ENCODE peak calls at places on chromosomes 5 and 9, in eight cellular contexts. X is EL; C is prostate gland; U is stromal cell of bone marrow; Y is effector memory CD4-positive, alpha-beta T cell; P is fibroblast of lung; F is activated naive CD8-positive, alpha-beta T cell treated with anti-CD3 and anti-CD28 coated beads for 36 hours; J is stimulated activated CD4-positive, alpha-beta T cell treated with anti-CD3 and anti-CD28 coated beads, TNF-alpha, amount 100 ng/mL, for 24 hours. B is an unnamed sample.

GRCh38 chr9:72485821-72486605 is 35.4 kb upstream of the TMC1 start:
- DNase-seq in F (no peak), C (no peak), U (no peak), X (peak), P (peak), J (no peak), Y (no peak), B (no peak)

GRCh38 chr5:136207631-136208030 is 14.7 kb upstream of the SMIM32 start:
- DNase-seq in X (no peak), F (no peak), J (no peak), U (no peak), C (no peak), Y (no peak), P (no peak), B (no peak)

GRCh38 chr9:129944501-129945116 is 98.4 kb downstream of the FNBP1 start:
- DNase-seq in P (no peak), J (peak), F (peak), X (no peak), Y (peak), U (no peak), C (no peak), B (no peak)

GRCh38 chr9:708182-708555 is 133.3 kb upstream of the DMRT1 start:
- DNase-seq in P (no peak), F (no peak), J (no peak), U (no peak), C (no peak), Y (no peak), X (no peak), B (peak)

GRCh38 chr5:116506448-116506847 is 68.2 kb downstream of the SEMA6A start:
- DNase-seq in P (no peak), X (no peak), U (no peak), Y (no peak), C (no peak), J (no peak), F (no peak), B (no peak)

GRCh38 chr9:134536101-134536900 is 105.3 kb upstream of the COL5A1 start:
- DNase-seq in P (peak), F (no peak), C (no peak), X (peak), Y (no peak), J (no peak), U (peak), B (no peak)

GRCh38 chr5:181215997-181216982 is 6.8 kb upstream of the TRIM41 start:
- DNase-seq in J (no peak), F (peak), Y (no peak), C (no peak), X (peak), U (no peak), P (no peak), B (no peak)

GRCh38 chr5:141882594-141883183 is 4.5 kb upstream of the PCDH1 start:
- DNase-seq in F (no peak), C (no peak), X (no peak), Y (no peak), P (no peak), J (no peak), U (no peak), B (no peak)

GRCh38 chr5:53249529-53249928 is 140.0 kb upstream of the MOCS2 start:
- DNase-seq in U (peak), F (no peak), Y (no peak), C (no peak), X (peak), J (no peak), P (peak), B (no peak)

GRCh38 chr5:98041661-98042060 is 731.8 kb upstream of the RGMB start:
- DNase-seq in U (no peak), P (no peak), F (no peak), C (no peak), X (no peak), Y (no peak), J (no peak), B (no peak)

GRCh38 chr9:3205421-3206095 is 320.2 kb downstream of the RFX3 start:
- DNase-seq in C (no peak), X (peak), F (no peak), P (peak), U (no peak), J (no peak), Y (no peak), B (peak)

GRCh38 chr5:132102101-132102701 is 28.6 kb downstream of the CSF2 start:
- DNase-seq in C (no peak), P (peak), Y (peak), J (peak), U (no peak), F (peak), X (no peak), B (no peak)

GRCh38 chr9:124505006-124505900 is 1.9 kb downstream of the NR5A1 start:
- DNase-seq in Y (no peak), P (no peak), F (no peak), U (no peak), J (no peak), C (no peak), X (no peak), B (no peak)

GRCh38 chr9:120715331-120715924 is 1.2 kb upstream of the MEGF9 start:
- DNase-seq in U (peak), F (no peak), Y (no peak), C (no peak), P (peak), J (no peak), X (peak), B (peak)

GRCh38 chr5:59744531-59744992 is 149.0 kb downstream of the PDE4D start:
- DNase-seq in X (peak), U (peak), Y (no peak), F (no peak), P (peak), C (no peak), J (no peak), B (no peak)

GRCh38 chr5:130021000-130021399 is 116.7 kb downstream of the CHSY3 start:
- DNase-seq in F (no peak), Y (no peak), P (no peak), C (no peak), X (no peak), J (no peak), U (no peak), B (no peak)

GRCh38 chr5:75367401-75367800 is 30.4 kb downstream of the HMGCR start:
- DNase-seq in Y (no peak), X (peak), P (peak), U (peak), C (no peak), F (no peak), J (no peak), B (no peak)

GRCh38 chr9:125296843-125297372 is 35.3 kb downstream of the GAPVD1 start:
- DNase-seq in X (no peak), C (peak), U (no peak), P (peak), Y (no peak), F (no peak), J (no peak), B (no peak)

GRCh38 chr9:21812415-21812814 is 10.0 kb downstream of the MTAP start:
- DNase-seq in X (peak), F (no peak), U (no peak), C (no peak), P (peak), Y (no peak), J (no peak), B (no peak)

GRCh38 chr5:136051486-136052220 is 22.9 kb downstream of the TGFBI start:
- DNase-seq in P (no peak), C (no peak), F (no peak), X (no peak), Y (no peak), U (no peak), J (no peak), B (no peak)

GRCh38 chr5:174785120-174785680 is 60.8 kb downstream of the MSX2 start:
- DNase-seq in U (no peak), F (no peak), C (no peak), X (no peak), P (no peak), J (no peak), Y (no peak), B (no peak)

GRCh38 chr5:96871686-96872085 is 4.6 kb upstream of the ERAP2 start:
- DNase-seq in U (no peak), P (no peak), C (no peak), X (no peak), J (no peak), Y (no peak), F (no peak), B (no peak)

GRCh38 chr9:137412431-137412830 is 10.5 kb downstream of the EXD3 start:
- DNase-seq in X (no peak), P (no peak), J (no peak), F (no peak), U (no peak), C (no peak), Y (no peak), B (no peak)

GRCh38 chr9:137228515-137228967 is 1.2 kb downstream of the RNF224 start:
- DNase-seq in P (no peak), C (no peak), Y (no peak), X (no peak), J (no peak), U (no peak), F (no peak), B (no peak)

GRCh38 chr5:167578977-167579700 is 712.3 kb upstream of the WWC1 start:
- DNase-seq in C (no peak), J (no peak), Y (no peak), X (no peak), F (no peak), P (peak), U (peak), B (no peak)

GRCh38 chr9:95316794-95317118 is 753 bp downstream of the FANCC start:
- DNase-seq in P (peak), J (peak), F (peak), C (peak), Y (no peak), U (no peak), X (peak), B (peak)

GRCh38 chr9:93124793-93125192 is 9.3 kb downstream of the NINJ1 start:
- DNase-seq in P (no peak), F (no peak), C (no peak), X (no peak), U (no peak), Y (no peak), J (no peak), B (peak)

GRCh38 chr5:28927559-28928326 is 1889.4 kb upstream of the CDH9 start:
- DNase-seq in Y (no peak), F (no peak), X (no peak), P (no peak), U (no peak), C (no peak), J (no peak), B (no peak)

GRCh38 chr5:67303356-67303755 is 106.8 kb upstream of the CD180 start:
- DNase-seq in P (peak), X (peak), C (no peak), Y (no peak), U (no peak), F (no peak), J (no peak), B (no peak)

GRCh38 chr9:87422999-87423398 is 74.7 kb upstream of the DAPK1 start:
- DNase-seq in U (no peak), F (no peak), X (no peak), Y (no peak), P (no peak), C (no peak), J (no peak), B (no peak)

GRCh38 chr9:136606687-136607333 is 55.9 kb upstream of the EGFL7 start:
- DNase-seq in X (no peak), J (no peak), Y (no peak), P (no peak), U (no peak), F (no peak), C (no peak), B (no peak)

GRCh38 chr5:16884595-16884994 is 51.5 kb downstream of the MYO10 start:
- DNase-seq in Y (no peak), F (no peak), C (peak), U (no peak), X (no peak), P (no peak), J (no peak), B (no peak)

GRCh38 chr5:1514027-1514818 is 9.5 kb downstream of the LPCAT1 start:
- DNase-seq in F (no peak), P (no peak), X (no peak), C (no peak), U (no peak), Y (no peak), J (no peak), B (no peak)

GRCh38 chr5:57441557-57441956 is 41.1 kb downstream of the ACTBL2 start:
- DNase-seq in X (peak), F (no peak), Y (no peak), J (no peak), P (peak), C (no peak), U (peak), B (no peak)

GRCh38 chr9:120701248-120701647 is 13.0 kb downstream of the MEGF9 start:
- DNase-seq in J (no peak), P (peak), X (no peak), U (no peak), C (no peak), Y (no peak), F (no peak), B (no peak)

GRCh38 chr5:180126716-180127681 is 55.4 kb upstream of the RNF130 start:
- DNase-seq in U (no peak), C (no peak), Y (no peak), F (peak), P (peak), J (peak), X (no peak), B (peak)

GRCh38 chr5:45774528-45774927 is 78.3 kb upstream of the HCN1 start:
- DNase-seq in F (no peak), C (no peak), X (no peak), P (no peak), U (no peak), J (no peak), Y (no peak), B (no peak)

GRCh38 chr5:72106922-72107873 is at the start of gene MAP1B:
- DNase-seq in C (peak), X (peak), P (peak), Y (no peak), U (no peak), F (peak), J (no peak), B (peak)

GRCh38 chr9:75636427-75637045 is 253.9 kb upstream of the PCSK5 start:
- DNase-seq in P (no peak), U (no peak), C (no peak), Y (no peak), F (no peak), X (no peak), J (no peak), B (peak)

GRCh38 chr5:135034963-135035677 is 1.1 kb upstream of the PITX1 start:
- DNase-seq in X (no peak), Y (no peak), F (no peak), P (no peak), J (no peak), C (no peak), U (no peak), B (no peak)

B was measured in thyroid gland.